ENCODE peak calls at places on chromosomes 1 and 21, in eight cellular contexts. J, P, U, I, L, X, F and S are unnamed samples.

GRCh38 chr1:99936071-99936470 is 33.7 kb upstream of the SLC35A3 start:
- DNase-seq in J (no peak), P (no peak), U (no peak), I (no peak), L (no peak), X (no peak), F (no peak), S (no peak)

GRCh38 chr1:59431566-59432294 is 134.8 kb downstream of the FGGY start:
- DNase-seq in J (peak; percentile 50), P (no peak), U (no peak), I (no peak), L (no peak), X (no peak), F (peak; percentile 66), S (no peak)

GRCh38 chr1:24987424-24987823 is 57.3 kb upstream of the RUNX3 start:
- DNase-seq in J (no peak), P (no peak), U (no peak), I (no peak), L (no peak), X (no peak), F (no peak), S (no peak)

GRCh38 chr1:8862528-8862927 is 16.0 kb downstream of the ENO1 start:
- DNase-seq in J (peak; percentile 58), P (no peak), U (no peak), I (peak; percentile 48), L (no peak), X (no peak), F (no peak), S (peak; percentile 55)

GRCh38 chr21:14901482-14901958 is 163.3 kb downstream of the NRIP1 start:
- DNase-seq in J (peak; percentile 76), P (no peak), U (no peak), I (peak; percentile 5), L (no peak), X (no peak), F (peak; percentile 83), S (peak; percentile 24)

GRCh38 chr21:46159841-46160562 is 4.6 kb upstream of the FTCD start:
- DNase-seq in J (no peak), P (no peak), U (no peak), I (no peak), L (no peak), X (no peak), F (no peak), S (no peak)

GRCh38 chr1:115184951-115185331 is 95.6 kb upstream of the TSPAN2 start:
- DNase-seq in J (peak; percentile 86), P (no peak), U (no peak), I (no peak), L (no peak), X (no peak), F (peak; percentile 87), S (no peak)

GRCh38 chr21:34020934-34021553 is 52.3 kb upstream of the MRPS6 start:
- DNase-seq in J (no peak), P (no peak), U (no peak), I (no peak), L (no peak), X (no peak), F (no peak), S (no peak)

GRCh38 chr21:35053356-35054096 is 4.4 kb upstream of the RUNX1 start:
- DNase-seq in J (peak; percentile 9), P (no peak), U (no peak), I (no peak), L (no peak), X (no peak), F (peak; percentile 32), S (no peak)

GRCh38 chr1:14804626-14805025 is 206.1 kb downstream of the KAZN start:
- DNase-seq in J (no peak), P (no peak), U (no peak), I (no peak), L (no peak), X (no peak), F (no peak), S (peak; percentile 2)

GRCh38 chr21:42839271-42840231 is 39.8 kb downstream of the WDR4 start:
- DNase-seq in J (no peak), P (no peak), U (no peak), I (no peak), L (no peak), X (peak; percentile 64), F (no peak), S (no peak)

GRCh38 chr1:158104891-158105290 is 75.8 kb upstream of the CD1D start:
- DNase-seq in J (no peak), P (no peak), U (no peak), I (no peak), L (no peak), X (no peak), F (no peak), S (no peak)

GRCh38 chr1:92484171-92484471 is 2.6 kb downstream of the GFI1 start:
- DNase-seq in J (no peak), P (no peak), U (no peak), I (no peak), L (no peak), X (peak; percentile 64), F (no peak), S (no peak)

GRCh38 chr21:45756669-45757068 is 113.1 kb downstream of the PCBP3 start:
- DNase-seq in J (no peak), P (no peak), U (no peak), I (no peak), L (no peak), X (no peak), F (no peak), S (no peak)

GRCh38 chr1:8712413-8713229 is 104.8 kb downstream of the RERE start:
- DNase-seq in J (peak; percentile 82), P (no peak), U (no peak), I (no peak), L (no peak), X (no peak), F (peak; percentile 79), S (no peak)

GRCh38 chr1:24727490-24728214 is 17.6 kb upstream of the CLIC4 start:
- DNase-seq in J (peak; percentile 83), P (no peak), U (no peak), I (peak; percentile 11), L (peak; percentile 80), X (no peak), F (peak; percentile 98), S (no peak)

GRCh38 chr1:34856697-34857096 is 2.9 kb downstream of the SMIM12 start:
- DNase-seq in J (no peak), P (no peak), U (no peak), I (no peak), L (no peak), X (no peak), F (no peak), S (no peak)

GRCh38 chr1:76870037-76870436 is 2.8 kb downstream of the ST6GALNAC5 start:
- DNase-seq in J (no peak), P (no peak), U (no peak), I (no peak), L (no peak), X (no peak), F (no peak), S (no peak)

GRCh38 chr1:159071970-159072582 is 4.5 kb downstream of the AIM2 start:
- DNase-seq in J (peak; percentile 79), P (no peak), U (no peak), I (no peak), L (no peak), X (no peak), F (peak; percentile 68), S (no peak)

GRCh38 chr21:43600642-43601397 is 58.5 kb downstream of the HSF2BP start:
- DNase-seq in J (peak; percentile 95), P (no peak), U (no peak), I (no peak), L (no peak), X (no peak), F (peak; percentile 86), S (no peak)

GRCh38 chr1:199223936-199224335 is 585.1 kb downstream of the PTPRC start:
- DNase-seq in J (peak; percentile 61), P (no peak), U (no peak), I (no peak), L (no peak), X (no peak), F (no peak), S (no peak)

GRCh38 chr1:88888755-88889154 is 2.6 kb downstream of the GTF2B start:
- DNase-seq in J (no peak), P (no peak), U (no peak), I (no peak), L (no peak), X (no peak), F (no peak), S (no peak)

GRCh38 chr1:203133969-203134725 is 6.6 kb downstream of the ADORA1 start:
- DNase-seq in J (no peak), P (no peak), U (no peak), I (no peak), L (no peak), X (no peak), F (peak; percentile 87), S (no peak)

GRCh38 chr1:100164226-100164625 is 13.8 kb downstream of the LRRC39 start:
- DNase-seq in J (no peak), P (no peak), U (no peak), I (no peak), L (no peak), X (no peak), F (peak; percentile 25), S (no peak)

GRCh38 chr1:23772049-23772853 is 6.0 kb upstream of the PITHD1 start:
- DNase-seq in J (peak; percentile 82), P (peak; percentile 67), U (peak; percentile 81), I (peak; percentile 86), L (peak; percentile 77), X (peak; percentile 94), F (peak; percentile 78), S (peak; percentile 89)

GRCh38 chr1:78281580-78281979 is 209.2 kb upstream of the PTGFR start:
- DNase-seq in J (no peak), P (no peak), U (no peak), I (no peak), L (no peak), X (no peak), F (no peak), S (no peak)

GRCh38 chr1:67749844-67750689 is 65.1 kb downstream of the GADD45A start:
- DNase-seq in J (peak; percentile 80), P (no peak), U (no peak), I (no peak), L (no peak), X (no peak), F (peak; percentile 95), S (no peak)

GRCh38 chr1:182493063-182493462 is 43.1 kb downstream of the RGSL1 start:
- DNase-seq in J (no peak), P (no peak), U (no peak), I (no peak), L (no peak), X (no peak), F (no peak), S (no peak)

GRCh38 chr1:153677718-153678518 is 570 bp upstream of the NPR1 start:
- DNase-seq in J (peak; percentile 61), P (no peak), U (no peak), I (peak; percentile 30), L (no peak), X (no peak), F (peak; percentile 35), S (peak; percentile 59)

GRCh38 chr1:182726941-182727340 is 42.6 kb upstream of the RGS8 start:
- DNase-seq in J (no peak), P (no peak), U (no peak), I (no peak), L (no peak), X (no peak), F (no peak), S (no peak)